ENCODE peak calls at places on chromosomes 3 and 15, in five cellular contexts. One of them, this sample, is unnamed. For H3K9me3, the result is how much of the 10 kb centered on the place peaks cover.

GRCh38 chr3:49721165-49721860 is 1.8 kb upstream of the AMIGO3 start:
- DNase-seq in stomach: no peak
- DNase-seq in A549: no peak
- DNase-seq in right cardiac atrium: no peak
- DNase-seq in psoas muscle: no peak
- DNase-seq in this sample: no peak

GRCh38 chr3:142027713-142028112 is 121.6 kb downstream of the TFDP2 start:
- DNase-seq in stomach: no peak
- DNase-seq in A549: no peak
- DNase-seq in right cardiac atrium: no peak
- DNase-seq in psoas muscle: no peak
- DNase-seq in this sample: no peak

GRCh38 chr3:122942937-122943827 is 84.4 kb downstream of the SEMA5B start:
- DNase-seq in stomach: peak
- DNase-seq in A549: peak
- DNase-seq in right cardiac atrium: peak
- DNase-seq in psoas muscle: peak
- DNase-seq in this sample: peak

GRCh38 chr3:52210550-52211046 is 12.6 kb downstream of the ALAS1 start:
- DNase-seq in stomach: peak
- DNase-seq in A549: no peak
- DNase-seq in right cardiac atrium: no peak
- DNase-seq in psoas muscle: no peak
- DNase-seq in this sample: no peak

GRCh38 chr15:62565620-62566019 is 400.5 kb upstream of the C2CD4B start:
- DNase-seq in stomach: no peak
- DNase-seq in A549: no peak
- DNase-seq in right cardiac atrium: no peak
- DNase-seq in psoas muscle: no peak
- DNase-seq in this sample: no peak

GRCh38 chr3:171379281-171379680 is 80.9 kb downstream of the TNIK start:
- DNase-seq in stomach: no peak
- DNase-seq in A549: no peak
- DNase-seq in right cardiac atrium: no peak
- DNase-seq in psoas muscle: no peak
- DNase-seq in this sample: no peak

GRCh38 chr3:117651271-117651670 is 941.7 kb downstream of the TUSC7 start:
- DNase-seq in stomach: no peak
- DNase-seq in A549: no peak
- DNase-seq in right cardiac atrium: no peak
- DNase-seq in psoas muscle: no peak
- DNase-seq in this sample: no peak

GRCh38 chr15:58951388-58952060 is 18.0 kb upstream of the SLTM start:
- DNase-seq in stomach: no peak
- DNase-seq in A549: no peak
- DNase-seq in right cardiac atrium: no peak
- DNase-seq in psoas muscle: no peak
- DNase-seq in this sample: no peak

GRCh38 chr3:116423945-116424344 is 21.3 kb downstream of the LSAMP start:
- DNase-seq in stomach: no peak
- DNase-seq in A549: no peak
- DNase-seq in right cardiac atrium: no peak
- DNase-seq in psoas muscle: no peak
- DNase-seq in this sample: no peak

GRCh38 chr3:189202583-189202982 is 30.8 kb downstream of the TPRG1 start:
- DNase-seq in stomach: no peak
- DNase-seq in A549: no peak
- DNase-seq in right cardiac atrium: peak
- DNase-seq in psoas muscle: no peak
- DNase-seq in this sample: no peak

GRCh38 chr15:42137461-42138261 is 18.8 kb downstream of the PLA2G4F start:
- DNase-seq in stomach: peak
- DNase-seq in A549: peak
- DNase-seq in right cardiac atrium: no peak
- DNase-seq in psoas muscle: no peak
- DNase-seq in this sample: no peak

GRCh38 chr3:131794766-131795381 is 239.9 kb downstream of the CPNE4 start:
- DNase-seq in stomach: no peak
- DNase-seq in A549: peak
- DNase-seq in right cardiac atrium: no peak
- DNase-seq in psoas muscle: no peak
- DNase-seq in this sample: peak

GRCh38 chr15:99749386-99749785 is 16.1 kb upstream of the LYSMD4 start:
- DNase-seq in stomach: no peak
- DNase-seq in A549: no peak
- DNase-seq in right cardiac atrium: peak
- DNase-seq in psoas muscle: no peak
- DNase-seq in this sample: no peak

GRCh38 chr3:51962854-51963530 is 4.3 kb downstream of the PCBP4 start:
- DNase-seq in stomach: no peak
- DNase-seq in A549: no peak
- DNase-seq in right cardiac atrium: no peak
- DNase-seq in psoas muscle: no peak
- DNase-seq in this sample: no peak

GRCh38 chr3:19540464-19540863 is 392.2 kb downstream of the KCNH8 start:
- DNase-seq in stomach: no peak
- DNase-seq in A549: no peak
- DNase-seq in right cardiac atrium: no peak
- DNase-seq in psoas muscle: no peak
- DNase-seq in this sample: no peak

GRCh38 chr3:52005571-52005986 is 9.9 kb upstream of the RPL29 start:
- DNase-seq in stomach: peak
- DNase-seq in A549: no peak
- DNase-seq in right cardiac atrium: peak
- DNase-seq in psoas muscle: peak
- DNase-seq in this sample: peak

GRCh38 chr3:115111632-115112031 is 35.5 kb downstream of the ZBTB20 start:
- DNase-seq in stomach: no peak
- DNase-seq in A549: no peak
- DNase-seq in right cardiac atrium: no peak
- DNase-seq in psoas muscle: no peak
- DNase-seq in this sample: no peak

GRCh38 chr3:31274406-31275024 is 258.2 kb upstream of the STT3B start:
- DNase-seq in stomach: no peak
- DNase-seq in A549: no peak
- DNase-seq in right cardiac atrium: no peak
- DNase-seq in psoas muscle: no peak
- DNase-seq in this sample: no peak

GRCh38 chr15:73927003-73927475 is 777 bp downstream of the LOXL1 start:
- DNase-seq in stomach: peak
- DNase-seq in A549: no peak
- DNase-seq in right cardiac atrium: peak
- DNase-seq in psoas muscle: peak
- DNase-seq in this sample: peak

GRCh38 chr3:165874663-165875489 is 37.7 kb upstream of the BCHE start:
- DNase-seq in stomach: no peak
- DNase-seq in A549: no peak
- DNase-seq in right cardiac atrium: no peak
- DNase-seq in psoas muscle: no peak
- DNase-seq in this sample: peak

GRCh38 chr15:60945196-60945595 is 283.9 kb downstream of the RORA start:
- DNase-seq in stomach: peak
- DNase-seq in A549: no peak
- DNase-seq in right cardiac atrium: peak
- DNase-seq in psoas muscle: peak
- DNase-seq in this sample: peak

GRCh38 chr3:30331519-30331918 is 274.9 kb upstream of the TGFBR2 start:
- DNase-seq in stomach: no peak
- DNase-seq in A549: no peak
- DNase-seq in right cardiac atrium: no peak
- DNase-seq in psoas muscle: no peak
- DNase-seq in this sample: no peak

GRCh38 chr3:151379083-151379734 is 5.3 kb downstream of the P2RY12 start:
- DNase-seq in stomach: no peak
- DNase-seq in A549: peak
- DNase-seq in right cardiac atrium: peak
- DNase-seq in psoas muscle: peak
- DNase-seq in this sample: peak

GRCh38 chr3:190194506-190194905 is 73.8 kb upstream of the P3H2 start:
- DNase-seq in stomach: no peak
- DNase-seq in A549: no peak
- DNase-seq in right cardiac atrium: no peak
- DNase-seq in psoas muscle: no peak
- DNase-seq in this sample: no peak

GRCh38 chr3:17489139-17489538 is 253.3 kb downstream of the TBC1D5 start:
- DNase-seq in stomach: no peak
- DNase-seq in A549: no peak
- DNase-seq in right cardiac atrium: no peak
- DNase-seq in psoas muscle: no peak
- DNase-seq in this sample: no peak

GRCh38 chr3:4954256-4955000 is 24.8 kb upstream of the BHLHE40 start:
- DNase-seq in stomach: no peak
- DNase-seq in A549: no peak
- DNase-seq in right cardiac atrium: no peak
- DNase-seq in psoas muscle: no peak
- DNase-seq in this sample: no peak

GRCh38 chr3:120497318-120497717 is 46.5 kb upstream of the FSTL1 start:
- DNase-seq in stomach: no peak
- DNase-seq in A549: no peak
- DNase-seq in right cardiac atrium: no peak
- DNase-seq in psoas muscle: no peak
- DNase-seq in this sample: no peak

GRCh38 chr3:177563381-177563780 is 366.1 kb upstream of the TBL1XR1 start:
- DNase-seq in stomach: no peak
- DNase-seq in A549: no peak
- DNase-seq in right cardiac atrium: no peak
- DNase-seq in psoas muscle: no peak
- DNase-seq in this sample: no peak

GRCh38 chr3:80190051-80190450 is 422.3 kb upstream of the ROBO1 start:
- DNase-seq in stomach: no peak
- DNase-seq in A549: no peak
- DNase-seq in right cardiac atrium: no peak
- DNase-seq in psoas muscle: no peak
- DNase-seq in this sample: no peak

GRCh38 chr3:10721101-10721500 is 94.9 kb upstream of the SLC6A11 start:
- DNase-seq in stomach: no peak
- DNase-seq in A549: no peak
- DNase-seq in right cardiac atrium: no peak
- DNase-seq in psoas muscle: no peak
- DNase-seq in this sample: no peak

GRCh38 chr3:30098656-30099454 is 507.5 kb upstream of the TGFBR2 start:
- DNase-seq in stomach: no peak
- DNase-seq in A549: no peak
- DNase-seq in right cardiac atrium: no peak
- DNase-seq in psoas muscle: no peak
- DNase-seq in this sample: no peak

GRCh38 chr3:124859025-124859424 is 28.1 kb downstream of the ITGB5 start:
- DNase-seq in stomach: no peak
- DNase-seq in A549: peak
- DNase-seq in right cardiac atrium: no peak
- DNase-seq in psoas muscle: no peak
- DNase-seq in this sample: no peak

GRCh38 chr3:108131105-108131794 is 40.4 kb upstream of the CD47 start:
- DNase-seq in stomach: no peak
- DNase-seq in A549: no peak
- DNase-seq in right cardiac atrium: no peak
- DNase-seq in psoas muscle: no peak
- DNase-seq in this sample: no peak

GRCh38 chr3:130834476-130834875 is 59.4 kb upstream of the ATP2C1 start:
- DNase-seq in stomach: no peak
- DNase-seq in A549: no peak
- DNase-seq in right cardiac atrium: no peak
- DNase-seq in psoas muscle: no peak
- DNase-seq in this sample: peak

GRCh38 chr3:105944721-105945120 is 75.9 kb upstream of the CBLB start:
- DNase-seq in stomach: no peak
- DNase-seq in A549: no peak
- DNase-seq in right cardiac atrium: no peak
- DNase-seq in psoas muscle: no peak
- DNase-seq in this sample: no peak

GRCh38 chr3:127217594-127218456 is 24.9 kb downstream of the PRR23E start:
- DNase-seq in stomach: no peak
- DNase-seq in A549: no peak
- DNase-seq in right cardiac atrium: no peak
- DNase-seq in psoas muscle: no peak
- DNase-seq in this sample: no peak

GRCh38 chr3:49343163-49343562 is 3.3 kb upstream of the USP4 start:
- DNase-seq in stomach: no peak
- DNase-seq in A549: no peak
- DNase-seq in right cardiac atrium: no peak
- DNase-seq in psoas muscle: no peak
- DNase-seq in this sample: no peak

GRCh38 chr15:89482139-89482538 is 14.2 kb downstream of the RHCG start:
- DNase-seq in stomach: no peak
- DNase-seq in A549: no peak
- DNase-seq in right cardiac atrium: no peak
- DNase-seq in psoas muscle: no peak
- DNase-seq in this sample: no peak

GRCh38 chr3:38598791-38599190 is 50.7 kb downstream of the SCN5A start:
- DNase-seq in stomach: no peak
- DNase-seq in A549: no peak
- DNase-seq in right cardiac atrium: no peak
- DNase-seq in psoas muscle: no peak
- DNase-seq in this sample: no peak

GRCh38 chr3:54347933-54348332 is 225.6 kb downstream of the CACNA2D3 start:
- DNase-seq in stomach: no peak
- DNase-seq in A549: no peak
- DNase-seq in right cardiac atrium: no peak
- DNase-seq in psoas muscle: no peak
- DNase-seq in this sample: no peak
- H3K9me3 ChIP-seq in stomach: under half
- H3K9me3 ChIP-seq in A549: under half
- H3K9me3 ChIP-seq in right cardiac atrium: under half
- H3K9me3 ChIP-seq in psoas muscle: under half
- H3K9me3 ChIP-seq in this sample: under half

GRCh38 chr3:169144691-169145090 is 518.8 kb downstream of the MECOM start:
- DNase-seq in stomach: no peak
- DNase-seq in A549: no peak
- DNase-seq in right cardiac atrium: no peak
- DNase-seq in psoas muscle: no peak
- DNase-seq in this sample: no peak
- H3K4me3 ChIP-seq in stomach: peak
- H3K4me3 ChIP-seq in A549: no peak
- H3K4me3 ChIP-seq in right cardiac atrium: peak
- H3K4me3 ChIP-seq in psoas muscle: peak
- H3K4me3 ChIP-seq in this sample: no peak

GRCh38 chr3:161999846-162000245 is 503.2 kb downstream of the OTOL1 start:
- DNase-seq in stomach: no peak
- DNase-seq in A549: no peak
- DNase-seq in right cardiac atrium: no peak
- DNase-seq in psoas muscle: no peak
- DNase-seq in this sample: no peak
- H3K9me3 ChIP-seq in stomach: under half
- H3K9me3 ChIP-seq in A549: under half
- H3K9me3 ChIP-seq in right cardiac atrium: under half
- H3K9me3 ChIP-seq in psoas muscle: under half
- H3K9me3 ChIP-seq in this sample: under half

GRCh38 chr15:52023169-52023922 is 4.3 kb downstream of the MAPK6 start:
- DNase-seq in stomach: no peak
- DNase-seq in A549: no peak
- DNase-seq in right cardiac atrium: no peak
- DNase-seq in psoas muscle: no peak
- DNase-seq in this sample: no peak
- H3K4me3 ChIP-seq in stomach: no peak
- H3K4me3 ChIP-seq in A549: no peak
- H3K4me3 ChIP-seq in right cardiac atrium: no peak
- H3K4me3 ChIP-seq in psoas muscle: no peak
- H3K4me3 ChIP-seq in this sample: no peak

This sample was measured in BE2C.